ENCODE peak calls at places on chromosomes 7 and 10, in five cellular contexts. One of them, this sample, is unnamed.

GRCh38 chr7:107693396-107693795 is 32.8 kb downstream of the SLC26A4 start:
- DNase-seq in stomach: no peak
- DNase-seq in mesendoderm: no peak
- DNase-seq in left ventricle myocardium inferior: no peak
- DNase-seq in IMR-90: no peak
- DNase-seq in this sample: no peak

GRCh38 chr7:20199015-20199737 is 18.0 kb downstream of the MACC1 start:
- DNase-seq in stomach: peak; percentile 34
- DNase-seq in mesendoderm: peak; percentile 54
- DNase-seq in left ventricle myocardium inferior: peak; percentile 28
- DNase-seq in IMR-90: peak; percentile 87
- DNase-seq in this sample: peak; percentile 19

GRCh38 chr7:34087892-34088891 is 182.9 kb downstream of the BMPER start:
- DNase-seq in stomach: peak; percentile 46
- DNase-seq in mesendoderm: peak; percentile 75
- DNase-seq in left ventricle myocardium inferior: no peak
- DNase-seq in IMR-90: peak; percentile 40
- DNase-seq in this sample: no peak

GRCh38 chr10:72162978-72163377 is 52.8 kb upstream of the ANAPC16 start:
- DNase-seq in stomach: no peak
- DNase-seq in mesendoderm: no peak
- DNase-seq in left ventricle myocardium inferior: no peak
- DNase-seq in IMR-90: peak; percentile 74
- DNase-seq in this sample: no peak

GRCh38 chr10:97827778-97828291 is 21.8 kb upstream of the GOLGA7B start:
- DNase-seq in stomach: no peak
- DNase-seq in mesendoderm: no peak
- DNase-seq in left ventricle myocardium inferior: no peak
- DNase-seq in IMR-90: no peak
- DNase-seq in this sample: no peak

GRCh38 chr10:112951349-112952281 is 1.6 kb downstream of the TCF7L2 start:
- DNase-seq in stomach: peak; percentile 55
- DNase-seq in mesendoderm: peak; percentile 97
- DNase-seq in left ventricle myocardium inferior: peak; percentile 61
- DNase-seq in IMR-90: peak; percentile 84
- DNase-seq in this sample: peak; percentile 39

GRCh38 chr7:138429577-138430250 is 30.3 kb upstream of the TRIM24 start:
- DNase-seq in stomach: no peak
- DNase-seq in mesendoderm: peak; percentile 45
- DNase-seq in left ventricle myocardium inferior: no peak
- DNase-seq in IMR-90: no peak
- DNase-seq in this sample: no peak

GRCh38 chr7:131619336-131620305 is 63.2 kb upstream of the PODXL start:
- DNase-seq in stomach: no peak
- DNase-seq in mesendoderm: peak; percentile 76
- DNase-seq in left ventricle myocardium inferior: no peak
- DNase-seq in IMR-90: peak; percentile 42
- DNase-seq in this sample: no peak

GRCh38 chr7:31056775-31057346 is 4.8 kb downstream of the ADCYAP1R1 start:
- DNase-seq in stomach: no peak
- DNase-seq in mesendoderm: peak; percentile 40
- DNase-seq in left ventricle myocardium inferior: no peak
- DNase-seq in IMR-90: no peak
- DNase-seq in this sample: no peak

GRCh38 chr10:108147346-108147745 is 982.8 kb upstream of the SORCS1 start:
- DNase-seq in stomach: no peak
- DNase-seq in mesendoderm: peak; percentile 8
- DNase-seq in left ventricle myocardium inferior: no peak
- DNase-seq in IMR-90: no peak
- DNase-seq in this sample: no peak

GRCh38 chr10:60896033-60896432 is 48.0 kb downstream of the RHOBTB1 start:
- DNase-seq in stomach: no peak
- DNase-seq in mesendoderm: no peak
- DNase-seq in left ventricle myocardium inferior: no peak
- DNase-seq in IMR-90: peak; percentile 82
- DNase-seq in this sample: no peak

GRCh38 chr10:119518936-119519335 is 23.6 kb downstream of the RGS10 start:
- DNase-seq in stomach: no peak
- DNase-seq in mesendoderm: no peak
- DNase-seq in left ventricle myocardium inferior: no peak
- DNase-seq in IMR-90: no peak
- DNase-seq in this sample: no peak

DNA sequence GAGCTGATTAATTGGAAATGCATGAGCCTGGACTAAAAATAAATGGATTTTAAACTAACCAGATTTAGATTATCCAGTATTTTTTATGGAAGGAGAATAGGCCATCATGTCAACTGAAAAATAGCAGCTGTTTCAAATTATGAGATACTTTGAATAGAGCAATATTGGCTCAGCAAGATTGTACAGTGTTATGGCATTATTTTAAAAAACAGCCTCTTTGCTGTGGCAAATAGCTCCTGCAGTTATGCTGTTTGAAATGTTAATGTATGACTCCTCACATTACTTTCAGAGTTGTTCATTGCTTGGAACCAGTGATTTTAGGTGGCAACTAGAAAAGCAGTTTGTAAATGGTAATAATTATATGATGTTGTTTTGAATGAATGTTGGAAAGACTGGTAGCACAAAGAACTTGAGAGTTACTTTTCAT is 244.5 kb downstream of the KIAA1217 start:
- DNase-seq in stomach: no peak
- DNase-seq in mesendoderm: no peak
- DNase-seq in left ventricle myocardium inferior: no peak
- DNase-seq in IMR-90: peak; percentile 37
- DNase-seq in this sample: no peak
- H3K27ac ChIP-seq in stomach: no peak overlapping the region
- H3K27ac ChIP-seq in mesendoderm: no peak overlapping the region
- H3K27ac ChIP-seq in left ventricle myocardium inferior: peak overlapping the region; percentile 34
- H3K27ac ChIP-seq in IMR-90: no peak overlapping the region
- H3K27ac ChIP-seq in this sample: peak overlapping the region; percentile 80

GRCh38 chr10:26000971-26001370 is 66.9 kb downstream of the MYO3A start:
- DNase-seq in stomach: no peak
- DNase-seq in mesendoderm: peak; percentile 66
- DNase-seq in left ventricle myocardium inferior: no peak
- DNase-seq in IMR-90: no peak
- DNase-seq in this sample: no peak
- H3K27ac ChIP-seq in stomach: no peak overlapping the region
- H3K27ac ChIP-seq in mesendoderm: no peak overlapping the region
- H3K27ac ChIP-seq in left ventricle myocardium inferior: no peak overlapping the region
- H3K27ac ChIP-seq in IMR-90: no peak overlapping the region
- H3K27ac ChIP-seq in this sample: no peak overlapping the region

GRCh38 chr7:78433421-78433820 is 634.8 kb downstream of the PHTF2 start:
- DNase-seq in stomach: no peak
- DNase-seq in mesendoderm: no peak
- DNase-seq in left ventricle myocardium inferior: no peak
- DNase-seq in IMR-90: no peak
- DNase-seq in this sample: no peak

GRCh38 chr7:78435355-78435754 is 636.8 kb downstream of the PHTF2 start:
- DNase-seq in stomach: no peak
- DNase-seq in mesendoderm: no peak
- DNase-seq in left ventricle myocardium inferior: no peak
- DNase-seq in IMR-90: no peak
- DNase-seq in this sample: peak; percentile 31

GRCh38 chr7:78438433-78438832 is 639.9 kb downstream of the PHTF2 start:
- DNase-seq in stomach: no peak
- DNase-seq in mesendoderm: no peak
- DNase-seq in left ventricle myocardium inferior: no peak
- DNase-seq in IMR-90: no peak
- DNase-seq in this sample: no peak

GRCh38 chr7:78434281-78434680 is 635.7 kb downstream of the PHTF2 start:
- DNase-seq in stomach: no peak
- DNase-seq in mesendoderm: peak; percentile 36
- DNase-seq in left ventricle myocardium inferior: no peak
- DNase-seq in IMR-90: no peak
- DNase-seq in this sample: no peak

GRCh38 chr7:78437118-78437517 is 638.5 kb downstream of the PHTF2 start:
- DNase-seq in stomach: no peak
- DNase-seq in mesendoderm: no peak
- DNase-seq in left ventricle myocardium inferior: no peak
- DNase-seq in IMR-90: peak; percentile 78
- DNase-seq in this sample: no peak
- H3K27ac ChIP-seq in stomach: no peak overlapping the region
- H3K27ac ChIP-seq in mesendoderm: no peak overlapping the region
- H3K27ac ChIP-seq in left ventricle myocardium inferior: no peak overlapping the region
- H3K27ac ChIP-seq in IMR-90: peak overlapping the region; percentile 43
- H3K27ac ChIP-seq in this sample: no peak overlapping the region

GRCh38 chr10:70575874-70576802 is 26.4 kb downstream of the PRF1 start:
- DNase-seq in stomach: peak; percentile 75
- DNase-seq in mesendoderm: peak; percentile 26
- DNase-seq in left ventricle myocardium inferior: peak; percentile 57
- DNase-seq in IMR-90: no peak
- DNase-seq in this sample: no peak
- H3K27ac ChIP-seq in stomach: no peak overlapping the region
- H3K27ac ChIP-seq in mesendoderm: no peak overlapping the region
- H3K27ac ChIP-seq in left ventricle myocardium inferior: peak overlapping the region; percentile 34
- H3K27ac ChIP-seq in IMR-90: no peak overlapping the region
- H3K27ac ChIP-seq in this sample: no peak overlapping the region

GRCh38 chr10:77333610-77334340 is 303.8 kb downstream of the KCNMA1 start:
- DNase-seq in stomach: no peak
- DNase-seq in mesendoderm: no peak
- DNase-seq in left ventricle myocardium inferior: no peak
- DNase-seq in IMR-90: peak; percentile 73
- DNase-seq in this sample: no peak

GRCh38 chr10:77325233-77325537 is 312.4 kb downstream of the KCNMA1 start:
- DNase-seq in stomach: peak; percentile 68
- DNase-seq in mesendoderm: no peak
- DNase-seq in left ventricle myocardium inferior: no peak
- DNase-seq in IMR-90: no peak
- DNase-seq in this sample: no peak

GRCh38 chr10:77332256-77332655 is 305.4 kb downstream of the KCNMA1 start:
- DNase-seq in stomach: no peak
- DNase-seq in mesendoderm: no peak
- DNase-seq in left ventricle myocardium inferior: no peak
- DNase-seq in IMR-90: no peak
- DNase-seq in this sample: no peak

DNA sequence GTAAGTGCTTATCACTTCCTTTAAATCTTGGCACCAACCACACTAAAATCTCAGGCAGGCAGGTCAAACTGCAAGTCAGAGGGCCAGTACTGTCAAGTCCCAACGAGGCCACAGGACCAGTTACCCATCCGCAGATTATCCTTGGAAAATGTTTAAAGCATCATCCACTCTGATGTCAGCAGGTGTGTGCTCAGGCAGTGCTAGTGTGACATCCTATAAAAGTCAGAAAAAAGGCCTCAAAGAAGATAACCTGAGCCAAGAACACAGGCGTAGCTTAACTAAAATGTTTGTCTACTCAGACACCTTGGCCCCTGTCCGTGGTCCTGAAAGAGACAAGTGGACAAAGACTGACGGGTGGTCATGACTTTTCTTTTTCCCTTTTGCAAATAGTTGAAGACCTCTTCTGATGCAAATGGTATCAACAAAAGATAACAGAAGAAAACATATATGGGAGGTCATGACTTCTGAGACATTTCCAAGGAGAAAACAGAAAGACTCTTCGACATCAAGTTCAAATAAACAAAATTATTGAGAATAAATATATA is 309.3 kb downstream of the KCNMA1 start:
- DNase-seq in stomach: peak; percentile 28
- DNase-seq in mesendoderm: peak; percentile 60
- DNase-seq in left ventricle myocardium inferior: no peak
- DNase-seq in IMR-90: peak; percentile 48
- DNase-seq in this sample: no peak
- H3K27ac ChIP-seq in stomach: no peak overlapping the region
- H3K27ac ChIP-seq in mesendoderm: no peak overlapping the region
- H3K27ac ChIP-seq in left ventricle myocardium inferior: no peak overlapping the region
- H3K27ac ChIP-seq in IMR-90: no peak overlapping the region
- H3K27ac ChIP-seq in this sample: no peak overlapping the region

GRCh38 chr7:114183311-114184105 is 231.1 kb upstream of the FOXP2 start:
- DNase-seq in stomach: no peak
- DNase-seq in mesendoderm: no peak
- DNase-seq in left ventricle myocardium inferior: no peak
- DNase-seq in IMR-90: no peak
- DNase-seq in this sample: no peak
- H3K27ac ChIP-seq in stomach: no peak overlapping the region
- H3K27ac ChIP-seq in mesendoderm: no peak overlapping the region
- H3K27ac ChIP-seq in left ventricle myocardium inferior: no peak overlapping the region
- H3K27ac ChIP-seq in IMR-90: no peak overlapping the region
- H3K27ac ChIP-seq in this sample: no peak overlapping the region

GRCh38 chr10:58733436-58733835 is 220.8 kb downstream of the BICC1 start:
- DNase-seq in stomach: no peak
- DNase-seq in mesendoderm: no peak
- DNase-seq in left ventricle myocardium inferior: no peak
- DNase-seq in IMR-90: no peak
- DNase-seq in this sample: no peak
- H3K27ac ChIP-seq in stomach: no peak overlapping the region
- H3K27ac ChIP-seq in mesendoderm: no peak overlapping the region
- H3K27ac ChIP-seq in left ventricle myocardium inferior: no peak overlapping the region
- H3K27ac ChIP-seq in IMR-90: no peak overlapping the region
- H3K27ac ChIP-seq in this sample: peak overlapping the region; percentile 73

GRCh38 chr7:25802473-25802872 is 349.5 kb upstream of the NFE2L3 start:
- DNase-seq in stomach: no peak
- DNase-seq in mesendoderm: no peak
- DNase-seq in left ventricle myocardium inferior: no peak
- DNase-seq in IMR-90: no peak
- DNase-seq in this sample: no peak
- H3K27ac ChIP-seq in stomach: no peak overlapping the region
- H3K27ac ChIP-seq in mesendoderm: no peak overlapping the region
- H3K27ac ChIP-seq in left ventricle myocardium inferior: no peak overlapping the region
- H3K27ac ChIP-seq in IMR-90: no peak overlapping the region
- H3K27ac ChIP-seq in this sample: no peak overlapping the region

This sample was measured in gastrocnemius medialis.